ENCODE peak calls at places on chromosome 1, in ten cellular contexts. One of them, this sample, is unnamed.

GRCh38 chr1:170664283-170664827 is 424 bp downstream of the PRRX1 start:
- DNase-seq in SK-N-SH: peak; percentile 53
- DNase-seq in GM23338: peak; percentile 33
- DNase-seq in H9: peak; percentile 53
- DNase-seq in cardiac muscle cell: peak; percentile 37
- DNase-seq in tibial nerve: no peak
- DNase-seq in stomach: no peak
- DNase-seq in uterus: peak; percentile 45
- DNase-seq in HCT116: no peak
- DNase-seq in H1: peak; percentile 80
- DNase-seq in this sample: peak; percentile 46

GRCh38 chr1:215992620-215993019 is 425.5 kb downstream of the KCTD3 start:
- DNase-seq in SK-N-SH: peak; percentile 32
- DNase-seq in GM23338: peak; percentile 61
- DNase-seq in H9: no peak
- DNase-seq in cardiac muscle cell: peak; percentile 10
- DNase-seq in tibial nerve: no peak
- DNase-seq in stomach: no peak
- DNase-seq in uterus: no peak
- DNase-seq in HCT116: no peak
- DNase-seq in H1: no peak
- DNase-seq in this sample: no peak

GRCh38 chr1:156657161-156657970 is 15.4 kb downstream of the BCAN start:
- DNase-seq in SK-N-SH: peak; percentile 89
- DNase-seq in GM23338: peak; percentile 81
- DNase-seq in H9: peak; percentile 84
- DNase-seq in cardiac muscle cell: peak; percentile 76
- DNase-seq in tibial nerve: peak; percentile 79
- DNase-seq in stomach: peak; percentile 82
- DNase-seq in uterus: peak; percentile 88
- DNase-seq in HCT116: no peak
- DNase-seq in H1: peak; percentile 97
- DNase-seq in this sample: peak; percentile 58

GRCh38 chr1:233289676-233290075 is 5.8 kb downstream of the PCNX2 start:
- DNase-seq in SK-N-SH: no peak
- DNase-seq in GM23338: peak; percentile 87
- DNase-seq in H9: peak; percentile 90
- DNase-seq in cardiac muscle cell: no peak
- DNase-seq in tibial nerve: no peak
- DNase-seq in stomach: no peak
- DNase-seq in uterus: no peak
- DNase-seq in HCT116: no peak
- DNase-seq in H1: no peak
- DNase-seq in this sample: no peak

GRCh38 chr1:220803401-220804201 is 16.9 kb downstream of the MTARC1 start:
- DNase-seq in SK-N-SH: peak; percentile 60
- DNase-seq in GM23338: peak; percentile 61
- DNase-seq in H9: no peak
- DNase-seq in cardiac muscle cell: no peak
- DNase-seq in tibial nerve: peak; percentile 59
- DNase-seq in stomach: no peak
- DNase-seq in uterus: no peak
- DNase-seq in HCT116: no peak
- DNase-seq in H1: no peak
- DNase-seq in this sample: peak; percentile 42

GRCh38 chr1:187696092-187696491 is 867.3 kb downstream of the PLA2G4A start:
- DNase-seq in SK-N-SH: no peak
- DNase-seq in GM23338: no peak
- DNase-seq in H9: no peak
- DNase-seq in cardiac muscle cell: no peak
- DNase-seq in tibial nerve: no peak
- DNase-seq in stomach: no peak
- DNase-seq in uterus: no peak
- DNase-seq in HCT116: no peak
- DNase-seq in H1: no peak
- DNase-seq in this sample: no peak

GRCh38 chr1:44112486-44112885 is 6.1 kb upstream of the KLF17 start:
- DNase-seq in SK-N-SH: no peak
- DNase-seq in GM23338: no peak
- DNase-seq in H9: no peak
- DNase-seq in cardiac muscle cell: no peak
- DNase-seq in tibial nerve: no peak
- DNase-seq in stomach: no peak
- DNase-seq in uterus: no peak
- DNase-seq in HCT116: no peak
- DNase-seq in H1: no peak
- DNase-seq in this sample: no peak

GRCh38 chr1:177784394-177784793 is 185.5 kb downstream of the SEC16B start:
- DNase-seq in SK-N-SH: no peak
- DNase-seq in GM23338: no peak
- DNase-seq in H9: no peak
- DNase-seq in cardiac muscle cell: no peak
- DNase-seq in tibial nerve: no peak
- DNase-seq in stomach: no peak
- DNase-seq in uterus: no peak
- DNase-seq in HCT116: no peak
- DNase-seq in H1: no peak
- DNase-seq in this sample: no peak

GRCh38 chr1:110856410-110856809 is 16.5 kb upstream of the CD53 start:
- DNase-seq in SK-N-SH: no peak
- DNase-seq in GM23338: no peak
- DNase-seq in H9: no peak
- DNase-seq in cardiac muscle cell: no peak
- DNase-seq in tibial nerve: no peak
- DNase-seq in stomach: no peak
- DNase-seq in uterus: no peak
- DNase-seq in HCT116: no peak
- DNase-seq in H1: no peak
- DNase-seq in this sample: no peak

DNA sequence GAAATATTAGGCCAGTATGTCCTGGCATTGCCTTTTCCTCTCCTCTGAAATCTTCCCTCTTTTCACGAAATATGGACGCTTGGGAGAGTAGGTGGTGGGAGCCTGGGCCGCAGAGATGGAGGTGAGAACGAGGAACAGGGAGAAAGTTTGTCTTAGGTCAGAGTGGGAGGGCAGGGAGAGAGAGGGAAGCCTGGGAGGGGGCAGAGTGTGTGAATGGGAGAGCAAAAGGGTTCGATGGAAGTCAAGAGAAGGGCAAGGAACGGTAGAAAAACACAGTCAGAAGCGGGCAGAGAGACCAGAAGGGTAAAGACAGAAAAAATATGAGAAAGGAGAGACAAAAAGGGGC is 1.2 kb downstream of the TRABD2B start:
- DNase-seq in SK-N-SH: no peak
- DNase-seq in GM23338: no peak
- DNase-seq in H9: peak; percentile 30
- DNase-seq in cardiac muscle cell: no peak
- DNase-seq in tibial nerve: no peak
- DNase-seq in stomach: no peak
- DNase-seq in uterus: no peak
- DNase-seq in HCT116: no peak
- DNase-seq in H1: no peak
- DNase-seq in this sample: no peak
- H3K27me3 ChIP-seq in SK-N-SH: peaks cover 4% of the 10 kb centered on the region
- H3K27me3 ChIP-seq in GM23338: peaks cover 40% of the 10 kb centered on the region
- H3K27me3 ChIP-seq in H9: peaks cover 19% of the 10 kb centered on the region
- H3K27me3 ChIP-seq in cardiac muscle cell: peaks cover 47% of the 10 kb centered on the region
- H3K27me3 ChIP-seq in tibial nerve: peaks cover 2% of the 10 kb centered on the region
- H3K27me3 ChIP-seq in stomach: peaks cover 27% of the 10 kb centered on the region
- H3K27me3 ChIP-seq in uterus: no peaks in the 10 kb centered on the region
- H3K27me3 ChIP-seq in HCT116: peaks cover 18% of the 10 kb centered on the region
- H3K27me3 ChIP-seq in H1: peaks cover 28% of the 10 kb centered on the region
- H3K27me3 ChIP-seq in this sample: peaks cover 16% of the 10 kb centered on the region

GRCh38 chr1:234840253-234840652 is 230.3 kb upstream of the IRF2BP2 start:
- DNase-seq in SK-N-SH: no peak
- DNase-seq in GM23338: no peak
- DNase-seq in H9: no peak
- DNase-seq in cardiac muscle cell: no peak
- DNase-seq in tibial nerve: no peak
- DNase-seq in stomach: no peak
- DNase-seq in uterus: no peak
- DNase-seq in HCT116: no peak
- DNase-seq in H1: no peak
- DNase-seq in this sample: no peak

GRCh38 chr1:234838182-234838581 is 228.2 kb upstream of the IRF2BP2 start:
- DNase-seq in SK-N-SH: no peak
- DNase-seq in GM23338: no peak
- DNase-seq in H9: no peak
- DNase-seq in cardiac muscle cell: no peak
- DNase-seq in tibial nerve: no peak
- DNase-seq in stomach: no peak
- DNase-seq in uterus: no peak
- DNase-seq in HCT116: no peak
- DNase-seq in H1: no peak
- DNase-seq in this sample: no peak

GRCh38 chr1:234837713-234838112 is 227.7 kb upstream of the IRF2BP2 start:
- DNase-seq in SK-N-SH: no peak
- DNase-seq in GM23338: no peak
- DNase-seq in H9: no peak
- DNase-seq in cardiac muscle cell: no peak
- DNase-seq in tibial nerve: no peak
- DNase-seq in stomach: no peak
- DNase-seq in uterus: no peak
- DNase-seq in HCT116: no peak
- DNase-seq in H1: no peak
- DNase-seq in this sample: no peak

GRCh38 chr1:234840843-234841242 is 230.9 kb upstream of the IRF2BP2 start:
- DNase-seq in SK-N-SH: no peak
- DNase-seq in GM23338: no peak
- DNase-seq in H9: no peak
- DNase-seq in cardiac muscle cell: no peak
- DNase-seq in tibial nerve: no peak
- DNase-seq in stomach: no peak
- DNase-seq in uterus: no peak
- DNase-seq in HCT116: no peak
- DNase-seq in H1: no peak
- DNase-seq in this sample: no peak

DNA sequence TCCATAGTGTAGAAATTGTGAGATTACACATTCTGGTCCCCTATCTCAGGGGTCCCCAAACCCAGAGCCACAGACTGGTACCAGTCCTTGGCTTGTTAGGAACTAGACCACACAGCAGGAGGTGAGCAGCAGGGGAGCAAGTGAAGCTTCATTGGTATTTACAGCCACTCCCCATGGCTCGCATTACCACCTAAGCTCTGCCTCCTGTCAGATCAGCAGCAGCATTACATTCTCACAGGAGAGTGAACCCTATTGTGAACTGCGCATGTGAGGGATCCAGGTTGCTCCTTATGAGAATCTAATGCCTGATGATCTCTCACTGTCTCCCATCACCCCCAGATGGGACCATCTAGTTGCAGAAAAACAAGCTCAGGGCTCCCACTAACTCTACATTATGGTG is 229.7 kb upstream of the IRF2BP2 start:
- DNase-seq in SK-N-SH: no peak
- DNase-seq in GM23338: no peak
- DNase-seq in H9: no peak
- DNase-seq in cardiac muscle cell: no peak
- DNase-seq in tibial nerve: no peak
- DNase-seq in stomach: no peak
- DNase-seq in uterus: no peak
- DNase-seq in HCT116: no peak
- DNase-seq in H1: no peak
- DNase-seq in this sample: no peak
- H3K4me1 ChIP-seq in SK-N-SH: no peaks in the 10 kb centered on the region
- H3K4me1 ChIP-seq in GM23338: peaks cover 6% of the 10 kb centered on the region
- H3K4me1 ChIP-seq in H9: no peaks in the 10 kb centered on the region
- H3K4me1 ChIP-seq in cardiac muscle cell: peaks cover 7% of the 10 kb centered on the region
- H3K4me1 ChIP-seq in tibial nerve: peaks cover 26% of the 10 kb centered on the region
- H3K4me1 ChIP-seq in stomach: no peaks in the 10 kb centered on the region
- H3K4me1 ChIP-seq in uterus: no peaks in the 10 kb centered on the region
- H3K4me1 ChIP-seq in HCT116: peaks cover 13% of the 10 kb centered on the region
- H3K4me1 ChIP-seq in H1: no peaks in the 10 kb centered on the region
- H3K4me1 ChIP-seq in this sample: peaks cover 19% of the 10 kb centered on the region

GRCh38 chr1:3455630-3456448 is 1.4 kb downstream of the ARHGEF16 start:
- DNase-seq in SK-N-SH: no peak
- DNase-seq in GM23338: no peak
- DNase-seq in H9: no peak
- DNase-seq in cardiac muscle cell: no peak
- DNase-seq in tibial nerve: no peak
- DNase-seq in stomach: no peak
- DNase-seq in uterus: no peak
- DNase-seq in HCT116: no peak
- DNase-seq in H1: no peak
- DNase-seq in this sample: no peak
- H3K27me3 ChIP-seq in SK-N-SH: no peaks in the 10 kb centered on the region
- H3K27me3 ChIP-seq in GM23338: no peaks in the 10 kb centered on the region
- H3K27me3 ChIP-seq in H9: no peaks in the 10 kb centered on the region
- H3K27me3 ChIP-seq in cardiac muscle cell: no peaks in the 10 kb centered on the region
- H3K27me3 ChIP-seq in tibial nerve: peaks cover 29% of the 10 kb centered on the region
- H3K27me3 ChIP-seq in stomach: peaks cover 33% of the 10 kb centered on the region
- H3K27me3 ChIP-seq in uterus: peaks cover 6% of the 10 kb centered on the region
- H3K27me3 ChIP-seq in HCT116: no peaks in the 10 kb centered on the region
- H3K27me3 ChIP-seq in H1: peaks cover 3% of the 10 kb centered on the region
- H3K27me3 ChIP-seq in this sample: no peaks in the 10 kb centered on the region

DNA sequence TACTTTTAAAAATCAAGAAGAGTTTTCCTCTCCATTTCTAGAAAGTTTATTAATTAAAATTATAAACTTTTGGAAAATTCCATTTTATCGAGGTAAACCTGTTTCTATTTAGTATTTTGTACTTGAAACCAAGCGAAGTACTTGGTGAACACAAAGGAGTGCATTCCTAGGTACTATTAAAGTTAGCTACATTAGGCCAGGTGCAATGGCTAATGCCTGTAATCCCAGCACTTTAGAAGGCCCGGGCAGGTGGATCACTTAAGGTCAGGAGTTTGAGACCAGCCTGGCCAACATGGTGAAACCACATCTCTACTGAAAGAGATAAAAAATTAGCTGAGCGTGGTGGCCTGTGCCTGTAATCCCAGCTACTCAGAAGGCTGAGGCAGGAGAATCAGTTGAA is 292.2 kb downstream of the NTNG1 start:
- DNase-seq in SK-N-SH: no peak
- DNase-seq in GM23338: peak; percentile 56
- DNase-seq in H9: no peak
- DNase-seq in cardiac muscle cell: no peak
- DNase-seq in tibial nerve: no peak
- DNase-seq in stomach: no peak
- DNase-seq in uterus: no peak
- DNase-seq in HCT116: no peak
- DNase-seq in H1: no peak
- DNase-seq in this sample: no peak
- H3K4me1 ChIP-seq in SK-N-SH: no peaks in the 10 kb centered on the region
- H3K4me1 ChIP-seq in GM23338: peaks cover 24% of the 10 kb centered on the region
- H3K4me1 ChIP-seq in H9: peaks cover 3% of the 10 kb centered on the region
- H3K4me1 ChIP-seq in cardiac muscle cell: no peaks in the 10 kb centered on the region
- H3K4me1 ChIP-seq in tibial nerve: no peaks in the 10 kb centered on the region
- H3K4me1 ChIP-seq in stomach: no peaks in the 10 kb centered on the region
- H3K4me1 ChIP-seq in uterus: no peaks in the 10 kb centered on the region
- H3K4me1 ChIP-seq in HCT116: no peaks in the 10 kb centered on the region
- H3K4me1 ChIP-seq in H1: peaks cover 3% of the 10 kb centered on the region
- H3K4me1 ChIP-seq in this sample: no peaks in the 10 kb centered on the region